ENCODE peak calls at places on chromosomes 13 and 19, in nine cellular contexts. P is ovary, N is right lobe of liver, E is breast epithelium, M is body of pancreas, X is prostate gland, K is stomach, A is thyroid gland, H is GM12878. S is an unnamed sample.

GRCh38 chr13:39415403-39415802 is 187.6 kb downstream of the LHFPL6 start:
- DNase-seq in X (peak), P (peak), M (peak), E (peak), N (no peak), K (no peak), H (no peak), A (peak), S (no peak)

GRCh38 chr13:49608932-49609331 is 19.4 kb upstream of the ARL11 start:
- DNase-seq in M (no peak), A (no peak), E (no peak), X (no peak), N (no peak), K (no peak), P (no peak), H (no peak), S (no peak)

GRCh38 chr13:55560331-55560730 is 1580.4 kb upstream of the PRR20A start:
- DNase-seq in E (no peak), M (no peak), N (no peak), X (no peak), A (no peak), P (no peak), K (no peak), H (no peak), S (no peak)

GRCh38 chr13:21164631-21165030 is 11.7 kb downstream of the SKA3 start:
- DNase-seq in M (no peak), P (no peak), E (no peak), K (no peak), H (no peak), A (no peak), N (no peak), X (peak), S (no peak)

GRCh38 chr19:15399234-15399515 is 19.6 kb upstream of the AKAP8 start:
- DNase-seq in X (no peak), N (no peak), K (no peak), H (no peak), M (no peak), A (no peak), P (no peak), E (no peak), S (no peak)

GRCh38 chr13:90622547-90622946 is 724.9 kb upstream of the MIR17HG start:
- DNase-seq in P (no peak), X (no peak), N (no peak), E (no peak), M (no peak), H (no peak), A (no peak), K (no peak), S (no peak)

GRCh38 chr19:6773323-6773931 is 919 bp downstream of the VAV1 start:
- DNase-seq in X (no peak), P (no peak), K (peak), E (no peak), H (peak), A (no peak), N (peak), M (peak), S (no peak)

GRCh38 chr19:18063463-18063862 is 23.3 kb downstream of the IL12RB1 start:
- DNase-seq in A (no peak), N (peak), E (no peak), H (no peak), M (no peak), K (no peak), P (no peak), X (no peak), S (no peak)

GRCh38 chr13:24036115-24036514 is 124.4 kb upstream of the SPATA13 start:
- DNase-seq in N (no peak), K (no peak), M (no peak), E (no peak), X (no peak), A (no peak), H (no peak), P (no peak), S (no peak)

GRCh38 chr13:43405457-43405856 is 381.3 kb downstream of the ENOX1 start:
- DNase-seq in E (no peak), K (no peak), P (no peak), A (no peak), M (no peak), N (no peak), X (no peak), H (no peak), S (no peak)

GRCh38 chr13:75299913-75300862 is 181.8 kb downstream of the TBC1D4 start:
- DNase-seq in X (no peak), H (peak), A (no peak), P (no peak), M (no peak), K (no peak), E (no peak), N (no peak), S (no peak)

GRCh38 chr13:105446197-105446596 is 1089.3 kb downstream of the EFNB2 start:
- DNase-seq in M (no peak), H (no peak), N (no peak), E (no peak), A (no peak), X (no peak), K (no peak), P (no peak), S (no peak)

GRCh38 chr19:54209748-54210494 is 9.3 kb downstream of the RPS9 start:
- DNase-seq in H (no peak), N (peak), K (peak), E (peak), X (peak), A (peak), M (peak), P (peak), S (peak)

GRCh38 chr19:678791-679388 is 2.7 kb downstream of the FSTL3 start:
- DNase-seq in E (no peak), P (no peak), X (no peak), M (no peak), N (no peak), K (no peak), H (no peak), A (no peak), S (no peak)

GRCh38 chr13:106570354-106570822 is 2.5 kb upstream of the ARGLU1 start:
- DNase-seq in X (peak), E (peak), N (peak), H (no peak), A (peak), K (peak), P (peak), M (peak), S (peak)

GRCh38 chr19:50203281-50204080 is at the start of gene MYH14:
- DNase-seq in A (peak), H (no peak), P (peak), N (peak), E (peak), X (peak), M (peak), K (peak), S (peak)

GRCh38 chr13:102817907-102818306 is 19.0 kb downstream of the BIVM start:
- DNase-seq in H (no peak), M (no peak), K (no peak), X (no peak), E (no peak), P (no peak), N (no peak), A (no peak), S (no peak)

GRCh38 chr13:21837841-21838551 is 167.1 kb downstream of the FGF9 start:
- DNase-seq in X (no peak), K (no peak), H (no peak), P (no peak), A (no peak), E (no peak), M (no peak), N (no peak), S (no peak)

GRCh38 chr13:74278901-74279300 is 144.7 kb upstream of the KLF12 start:
- DNase-seq in P (no peak), N (no peak), E (no peak), X (no peak), A (no peak), K (no peak), H (no peak), M (no peak), S (no peak)

GRCh38 chr19:42480335-42481095 is 37.8 kb upstream of the CXCL17 start:
- DNase-seq in K (peak), E (no peak), P (no peak), M (peak), N (no peak), H (no peak), A (no peak), X (no peak), S (no peak)

GRCh38 chr13:20410726-20411125 is 114.9 kb downstream of the CRYL1 start:
- DNase-seq in X (no peak), N (no peak), M (no peak), H (no peak), A (no peak), P (no peak), K (no peak), E (no peak), S (peak)

GRCh38 chr13:79492313-79492798 is 11.4 kb downstream of the NDFIP2 start:
- DNase-seq in N (no peak), X (no peak), K (no peak), M (no peak), P (no peak), E (no peak), H (no peak), A (peak), S (no peak)
- H3K4me3 ChIP-seq in N (no peak), X (no peak), K (no peak), M (no peak), P (no peak), E (no peak), H (no peak), A (no peak), S (no peak)

GRCh38 chr13:33797622-33798021 is 20.3 kb upstream of the RFC3 start:
- DNase-seq in P (no peak), H (no peak), M (no peak), N (no peak), X (no peak), A (no peak), E (no peak), K (no peak), S (no peak)

GRCh38 chr13:33798023-33798422 is 19.9 kb upstream of the RFC3 start:
- DNase-seq in M (no peak), H (no peak), X (no peak), N (no peak), E (no peak), A (no peak), K (no peak), P (no peak), S (no peak)

GRCh38 chr13:33794576-33794975 is 23.4 kb upstream of the RFC3 start:
- DNase-seq in A (no peak), K (no peak), M (no peak), N (no peak), H (no peak), P (no peak), E (peak), X (no peak), S (no peak)

GRCh38 chr13:33793726-33794125 is 24.2 kb upstream of the RFC3 start:
- DNase-seq in A (no peak), P (no peak), E (no peak), X (no peak), M (no peak), N (no peak), H (no peak), K (no peak), S (no peak)

GRCh38 chr13:33796095-33796494 is 21.9 kb upstream of the RFC3 start:
- DNase-seq in X (no peak), H (no peak), A (no peak), N (no peak), K (no peak), M (no peak), E (no peak), P (no peak), S (no peak)
- TF ChIP-seq POLR2A in X (no peak), H (no peak), A (no peak), N (no peak), K (no peak), M (no peak), E (no peak), P (no peak), S (no peak)

DNA sequence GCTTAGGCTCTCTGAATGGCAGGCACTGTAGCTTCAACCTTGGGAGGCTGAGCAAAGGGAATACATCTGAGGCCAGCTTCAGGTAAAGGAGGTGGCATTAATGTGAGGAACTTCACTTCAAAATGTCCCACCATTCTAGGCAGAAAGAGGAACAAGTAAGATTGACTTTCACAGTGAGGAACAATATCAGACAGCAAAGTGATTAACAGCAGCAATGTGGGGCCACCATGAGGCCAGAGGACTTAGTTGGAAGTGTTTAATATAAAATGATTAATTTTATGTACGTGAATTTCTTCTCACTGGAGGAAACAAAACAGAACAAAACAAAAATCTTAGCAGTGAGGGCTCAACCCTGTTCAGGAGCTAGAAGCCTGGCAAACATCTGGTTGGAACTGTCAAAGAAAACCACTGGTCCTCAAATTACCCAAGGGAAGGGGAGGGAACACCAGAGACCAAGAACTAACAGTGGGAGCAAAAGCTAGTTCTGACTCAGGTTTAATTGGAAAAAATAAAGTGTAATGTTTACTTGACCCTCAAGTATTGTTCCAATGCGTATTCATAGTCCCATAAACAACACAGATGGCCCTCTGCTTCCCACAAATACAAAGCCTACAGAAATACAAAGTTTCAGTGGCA is 43.9 kb upstream of the FRY start:
- DNase-seq in M (no peak), K (no peak), X (no peak), A (no peak), H (no peak), P (no peak), N (no peak), E (no peak), S (no peak)
- TF ChIP-seq CTCF in M (peak), K (no peak), X (no peak), A (no peak), H (no peak), P (no peak), N (no peak), E (no peak), S (no peak)

DNA sequence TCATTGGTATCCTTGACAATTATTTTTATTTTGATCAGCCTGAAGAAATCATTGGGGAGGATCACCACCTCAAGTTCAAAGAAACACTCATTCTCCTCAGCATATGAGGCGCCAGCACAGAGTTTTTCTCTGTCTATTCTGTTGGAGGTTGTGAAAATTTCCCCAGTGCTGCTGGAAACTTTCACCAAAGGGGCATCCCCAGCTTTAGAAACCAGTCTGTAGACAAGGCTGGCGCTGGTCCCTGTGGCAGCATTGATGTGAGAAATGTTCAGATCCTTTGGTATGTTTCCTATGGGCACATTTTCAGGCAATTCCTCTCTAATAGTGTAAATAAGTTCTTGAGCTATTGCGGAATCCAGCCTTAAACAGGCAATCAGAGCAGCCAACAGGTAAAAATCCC is 2.1 kb downstream of the PCDH9 start:
- DNase-seq in M (no peak), N (no peak), A (no peak), X (no peak), E (no peak), K (no peak), P (no peak), H (no peak), S (no peak)
- H3K4me3 ChIP-seq in M (no peak), N (no peak), A (no peak), X (no peak), E (no peak), K (no peak), P (no peak), H (no peak), S (no peak)

GRCh38 chr19:21835810-21836444 is at the start of gene ZNF43:
- DNase-seq in P (peak), X (peak), K (peak), M (peak), E (peak), N (peak), H (peak), A (peak), S (peak)
- TF ChIP-seq POLR2A in P (peak), X (peak), K (peak), M (peak), E (peak), N (peak), H (peak), A (peak), S (no peak)

DNA sequence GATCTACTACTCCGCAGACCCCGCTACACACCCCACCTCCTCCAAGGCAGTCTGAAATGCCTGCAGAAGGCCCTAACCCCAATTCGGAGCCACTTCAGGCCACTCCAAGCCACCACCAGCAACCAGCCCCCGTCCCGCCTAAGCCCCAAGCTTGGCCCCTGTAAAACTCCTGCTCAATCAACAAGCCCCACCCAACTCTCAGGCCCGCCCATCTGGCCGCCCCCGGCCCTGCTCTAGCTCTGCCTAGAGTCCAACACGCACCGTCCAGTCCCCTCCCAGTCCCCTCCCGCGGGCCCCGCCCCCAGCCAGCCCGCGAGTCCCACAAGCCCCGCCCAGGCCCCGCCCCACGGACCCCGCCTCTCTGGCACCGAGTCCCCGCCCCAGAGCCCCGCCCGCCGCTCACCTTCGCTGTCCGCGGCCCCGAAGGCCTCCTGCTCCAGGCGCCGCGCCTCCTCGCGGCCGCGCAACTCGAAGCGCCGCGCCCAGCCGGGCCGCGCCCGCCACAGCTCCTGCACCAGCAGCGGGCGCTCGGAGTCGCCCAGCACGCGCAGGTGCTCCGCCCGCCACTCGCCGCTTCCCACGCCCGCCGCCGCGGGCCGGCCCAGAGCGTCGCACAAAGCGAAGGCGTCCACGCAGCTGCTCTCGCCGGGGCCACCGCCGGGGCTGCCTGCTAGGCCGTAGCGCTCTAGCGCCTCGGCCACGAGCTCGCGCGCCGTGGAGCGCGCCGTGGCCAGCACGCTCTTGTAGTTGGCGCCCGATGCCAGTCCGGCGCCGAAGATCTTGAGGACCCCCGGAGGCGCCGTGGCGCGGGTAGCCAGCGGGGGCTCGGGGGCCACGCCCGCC is 1.6 kb downstream of the RASIP1 start:
- DNase-seq in K (peak), N (peak), A (peak), X (peak), E (peak), P (peak), H (peak), M (peak), S (peak)
- TF ChIP-seq CTCF in K (peak), N (peak), A (peak), X (peak), E (no peak), P (peak), H (peak), M (peak), S (no peak)

GRCh38 chr19:8489591-8490394 is 12.6 kb downstream of the PRAM1 start:
- DNase-seq in A (peak), E (peak), P (no peak), X (peak), M (no peak), N (no peak), H (no peak), K (no peak), S (no peak)

GRCh38 chr19:8486661-8487136 is 15.7 kb downstream of the PRAM1 start:
- DNase-seq in K (no peak), M (no peak), P (no peak), A (no peak), N (no peak), X (no peak), H (no peak), E (no peak), S (no peak)

GRCh38 chr19:8490395-8490760 is 12.1 kb downstream of the PRAM1 start:
- DNase-seq in M (no peak), H (no peak), N (no peak), A (no peak), P (no peak), X (no peak), K (no peak), E (no peak), S (no peak)

GRCh38 chr19:8487137-8487851 is 15.1 kb downstream of the PRAM1 start:
- DNase-seq in P (no peak), K (no peak), X (no peak), H (no peak), E (no peak), M (peak), N (no peak), A (no peak), S (no peak)

DNA sequence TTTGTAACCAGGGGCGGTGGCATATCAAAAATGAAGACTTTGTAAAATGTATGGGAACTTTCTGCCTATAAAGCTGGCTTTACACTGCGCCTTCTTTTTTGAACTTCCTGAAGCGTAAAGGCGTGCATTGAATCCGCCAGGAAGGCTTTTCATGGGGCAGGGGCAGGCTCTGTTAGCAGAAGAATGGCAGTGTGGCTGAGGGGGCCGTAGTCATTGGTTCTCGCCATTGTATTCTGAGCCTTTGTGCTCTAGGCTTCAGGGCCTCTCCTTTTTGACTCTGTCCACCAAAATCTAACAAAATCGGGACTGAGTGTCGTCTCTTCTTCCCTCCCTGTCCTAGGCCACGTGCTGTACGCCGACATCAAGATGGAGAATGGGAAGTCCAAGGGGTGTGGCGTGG is 14.1 kb downstream of the PRAM1 start:
- DNase-seq in M (no peak), P (no peak), K (no peak), H (no peak), A (no peak), E (no peak), N (no peak), X (no peak), S (no peak)
- H3K4me3 ChIP-seq in M (no peak), P (no peak), K (no peak), H (no peak), A (no peak), E (no peak), N (no peak), X (no peak), S (no peak)

DNA sequence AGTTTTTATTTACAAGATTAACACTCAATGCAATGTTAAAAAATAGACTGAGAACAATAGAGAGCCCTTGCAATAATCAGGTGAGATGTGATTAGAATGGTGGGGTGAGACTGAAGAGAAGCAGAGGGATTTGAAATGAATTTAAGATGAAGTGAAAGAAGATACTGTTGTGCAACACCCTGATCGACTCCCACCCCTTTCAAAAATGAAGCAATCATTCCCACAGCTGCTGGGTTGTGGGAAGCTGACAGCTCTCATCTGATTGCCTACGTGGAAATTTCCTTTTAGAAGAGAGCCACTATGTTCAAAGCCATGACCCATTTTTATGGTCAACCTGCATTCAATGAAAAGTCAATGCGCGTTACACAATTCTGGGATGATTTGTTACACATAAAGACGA is 1374.9 kb downstream of the PCDH9 start:
- DNase-seq in K (no peak), E (no peak), M (no peak), N (no peak), P (no peak), A (no peak), H (no peak), X (no peak), S (no peak)
- TF ChIP-seq POLR2A in K (no peak), E (no peak), M (no peak), N (no peak), P (no peak), A (no peak), H (no peak), X (no peak), S (no peak)

GRCh38 chr13:99398071-99398470 is 90.9 kb upstream of the GPR183 start:
- DNase-seq in X (no peak), M (no peak), A (no peak), N (peak), P (no peak), E (no peak), H (no peak), K (peak), S (peak)
- TF ChIP-seq CTCF in X (no peak), M (no peak), A (no peak), N (no peak), P (no peak), E (no peak), H (no peak), K (no peak), S (no peak)

GRCh38 chr19:55210120-55210493 is 806 bp upstream of the PTPRH start:
- DNase-seq in H (no peak), P (no peak), N (no peak), M (peak), A (no peak), X (no peak), K (peak), E (no peak), S (no peak)
- H3K4me3 ChIP-seq in H (no peak), P (no peak), N (no peak), M (no peak), A (no peak), X (no peak), K (no peak), E (no peak), S (no peak)

S was measured in lower leg skin.